ENCODE peak calls at places on chromosomes 3 and 15, in four cellular contexts. P is spleen, L is tibial artery, X is left lung. H is an unnamed sample.

GRCh38 chr15:60993948-60994347 is 235.2 kb downstream of the RORA start:
- DNase-seq in P (no peak), L (no peak), X (no peak), H (no peak)

GRCh38 chr3:46542801-46543201 is 23.3 kb downstream of the LRRC2 start:
- DNase-seq in P (no peak), L (no peak), X (no peak), H (no peak)

GRCh38 chr3:177795866-177796265 is 598.6 kb upstream of the TBL1XR1 start:
- DNase-seq in P (no peak), L (no peak), X (no peak), H (no peak)

GRCh38 chr3:146117406-146118285 is 43.3 kb downstream of the PLOD2 start:
- DNase-seq in P (no peak), L (no peak), X (no peak), H (no peak)

GRCh38 chr3:12884104-12884742 is 42.9 kb upstream of the RPL32 start:
- DNase-seq in P (no peak), L (peak), X (no peak), H (peak)

GRCh38 chr15:62402687-62403086 is 237.6 kb upstream of the C2CD4B start:
- DNase-seq in P (no peak), L (no peak), X (no peak), H (no peak)

GRCh38 chr3:120393761-120394160 is 44.6 kb upstream of the LRRC58 start:
- DNase-seq in P (no peak), L (no peak), X (no peak), H (no peak)

GRCh38 chr3:55805169-55805568 is 318.1 kb upstream of the WNT5A start:
- DNase-seq in P (no peak), L (no peak), X (no peak), H (no peak)

GRCh38 chr3:114496874-114497273 is 203.0 kb downstream of the TIGIT start:
- DNase-seq in P (no peak), L (no peak), X (no peak), H (no peak)

GRCh38 chr3:194023501-194024280 is 112.3 kb upstream of the HES1 start:
- DNase-seq in P (no peak), L (no peak), X (no peak), H (no peak)

GRCh38 chr15:66580643-66581042 is 14.8 kb upstream of the LCTL start:
- DNase-seq in P (no peak), L (peak), X (no peak), H (peak)

GRCh38 chr3:64686446-64686908 is 1.3 kb downstream of the ADAMTS9 start:
- DNase-seq in P (no peak), L (no peak), X (peak), H (peak)

GRCh38 chr3:16013563-16013962 is 160.9 kb upstream of the GALNT15 start:
- DNase-seq in P (no peak), L (no peak), X (no peak), H (no peak)

GRCh38 chr3:160162440-160162839 is 62.8 kb upstream of the C3orf80 start:
- DNase-seq in P (no peak), L (no peak), X (no peak), H (no peak)

GRCh38 chr15:88678755-88679154 is 39.9 kb downstream of the ISG20 start:
- DNase-seq in P (no peak), L (no peak), X (no peak), H (no peak)

GRCh38 chr3:133712017-133712416 is 34.2 kb upstream of the TF start:
- DNase-seq in P (no peak), L (no peak), X (no peak), H (no peak)

GRCh38 chr3:177162742-177163141 is 34.5 kb downstream of the TBL1XR1 start:
- DNase-seq in P (no peak), L (no peak), X (no peak), H (no peak)

GRCh38 chr15:62307551-62307950 is 142.5 kb upstream of the C2CD4B start:
- DNase-seq in P (no peak), L (no peak), X (no peak), H (no peak)

GRCh38 chr3:186990878-186991308 is 60.6 kb downstream of the ST6GAL1 start:
- DNase-seq in P (no peak), L (no peak), X (no peak), H (no peak)

GRCh38 chr3:73624363-73625123 is at the start of gene PDZRN3:
- DNase-seq in P (no peak), L (peak), X (peak), H (no peak)

GRCh38 chr3:129962600-129962999 is 11.9 kb upstream of the TRH start:
- DNase-seq in P (no peak), L (no peak), X (no peak), H (no peak)

GRCh38 chr3:43152649-43153048 is 46.8 kb upstream of the POMGNT2 start:
- DNase-seq in P (no peak), L (no peak), X (no peak), H (no peak)

GRCh38 chr3:159170436-159171003 is 368.7 kb downstream of the MFSD1 start:
- DNase-seq in P (no peak), L (no peak), X (no peak), H (no peak)

GRCh38 chr15:41104234-41104633 is 11.8 kb downstream of the INO80 start:
- DNase-seq in P (no peak), L (no peak), X (no peak), H (no peak)

GRCh38 chr3:171979081-171979480 is 60.3 kb upstream of the FNDC3B start:
- DNase-seq in P (no peak), L (no peak), X (no peak), H (no peak)

GRCh38 chr3:149564079-149564478 is 89.6 kb downstream of the TM4SF4 start:
- DNase-seq in P (no peak), L (no peak), X (no peak), H (no peak)

GRCh38 chr3:5186854-5187151 is 704 bp upstream of the EDEM1 start:
- DNase-seq in P (no peak), L (no peak), X (no peak), H (no peak)

GRCh38 chr3:116161570-116162290 is 283.6 kb downstream of the LSAMP start:
- DNase-seq in P (no peak), L (no peak), X (no peak), H (no peak)

GRCh38 chr15:87477759-87478687 is 778.5 kb downstream of the NTRK3 start:
- DNase-seq in P (no peak), L (peak), X (peak), H (peak)

GRCh38 chr3:129525341-129525968 is 3.0 kb upstream of the RHO start:
- DNase-seq in P (peak), L (no peak), X (no peak), H (no peak)

GRCh38 chr3:45473841-45474240 is 85.5 kb downstream of the LARS2 start:
- DNase-seq in P (no peak), L (no peak), X (no peak), H (no peak)

GRCh38 chr3:183975981-183976662 is 41.6 kb downstream of the ABCC5 start:
- DNase-seq in P (no peak), L (no peak), X (no peak), H (no peak)

DNA sequence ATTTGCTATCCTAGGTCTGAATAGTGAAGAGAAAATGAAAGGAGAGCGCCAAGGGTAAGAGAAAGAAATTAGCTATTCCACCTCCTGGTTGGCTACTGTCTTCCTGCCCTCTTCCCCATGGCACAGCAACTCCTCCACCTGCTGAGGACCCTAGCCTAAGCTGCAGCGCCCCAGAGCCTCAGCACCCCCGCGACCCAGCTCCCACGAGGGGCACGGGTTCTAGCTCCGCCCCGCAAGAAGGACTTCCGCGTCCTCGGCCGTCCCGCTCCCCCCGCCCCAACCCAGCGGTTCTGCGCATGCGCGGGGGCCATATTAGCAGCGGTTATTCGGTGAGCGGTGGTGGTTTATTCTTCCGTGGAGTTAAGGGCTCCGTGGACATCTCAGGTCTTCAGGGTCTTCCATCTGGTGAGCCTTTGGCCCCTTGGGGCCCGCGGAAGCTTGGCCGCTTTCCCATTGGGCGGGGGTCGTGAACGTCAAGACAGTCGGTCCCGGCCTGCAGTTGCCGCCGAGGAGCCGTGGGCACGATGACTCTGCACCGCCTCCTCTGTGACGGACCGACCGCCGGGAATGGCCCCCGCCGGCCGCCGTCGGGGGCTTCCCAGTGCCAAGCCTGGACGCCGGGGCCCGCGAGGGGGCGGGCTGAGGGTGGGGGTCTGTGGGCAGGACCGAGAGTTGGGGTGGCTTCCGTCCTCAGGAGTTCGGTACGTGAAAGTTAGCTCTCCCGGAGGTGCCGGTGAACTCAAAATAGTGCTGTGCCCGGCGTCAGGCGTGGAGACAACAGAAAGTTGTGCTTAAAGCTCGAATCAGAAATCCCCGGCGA is at the start of gene PSMA4:
- DNase-seq in P (peak), L (peak), X (peak), H (peak)
- TF ChIP-seq CTCF in P (peak), L (peak), X (no peak), H (peak)

DNA sequence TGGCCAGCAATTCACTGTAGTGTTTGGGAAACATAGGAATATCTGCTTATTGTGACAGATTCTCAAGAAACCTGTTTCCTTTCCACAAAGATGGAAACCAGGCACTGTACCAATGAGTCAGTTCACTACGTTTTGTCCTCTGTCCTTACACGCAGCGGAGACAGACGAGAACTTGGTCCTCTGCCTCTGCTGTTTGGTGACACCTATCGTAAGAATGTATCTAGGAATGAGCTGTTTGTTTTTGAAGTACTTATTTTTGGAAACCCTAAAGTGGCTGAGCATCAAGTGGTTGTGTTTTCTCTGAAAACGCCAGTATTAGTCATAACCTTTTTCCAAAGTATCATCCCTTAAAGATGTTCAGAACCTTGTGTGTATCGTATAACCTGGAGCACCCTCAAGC is 93.0 kb downstream of the PGPEP1L start:
- DNase-seq in P (no peak), L (no peak), X (no peak), H (peak)
- H3K4me3 ChIP-seq in P (no peak), L (no peak), X (no peak), H (no peak)

GRCh38 chr3:57169872-57170623 is 4.9 kb upstream of the IL17RD start:
- DNase-seq in P (peak), L (peak), X (peak), H (no peak)
- H3K27ac ChIP-seq in P (no peak), L (no peak), X (no peak), H (no peak)

GRCh38 chr3:84946240-84946639 is 12.5 kb upstream of the CADM2 start:
- DNase-seq in P (no peak), L (no peak), X (no peak), H (no peak)

GRCh38 chr3:84943379-84943778 is 15.4 kb upstream of the CADM2 start:
- DNase-seq in P (no peak), L (no peak), X (no peak), H (no peak)
- TF ChIP-seq CTCF in P (no peak), L (no peak), X (no peak), H (no peak)